ENCODE peak calls at places on chromosomes 2 and 18, in four cellular contexts. One of them, this sample, is unnamed.

GRCh38 chr18:77765468-77765867 is 515.8 kb downstream of the GALR1 start:
- DNase-seq in B cell: no peak
- DNase-seq in MCF 10A: peak; percentile 28
- DNase-seq in heart right ventricle: no peak
- DNase-seq in this sample: no peak

GRCh38 chr2:98518106-98518505 is 73.4 kb downstream of the INPP4A start:
- DNase-seq in heart right ventricle: peak; percentile 36
- DNase-seq in B cell: peak; percentile 56
- DNase-seq in MCF 10A: peak; percentile 20
- DNase-seq in this sample: peak; percentile 60

GRCh38 chr2:215210082-215210481 is 71.7 kb upstream of the ABCA12 start:
- DNase-seq in MCF 10A: no peak
- DNase-seq in heart right ventricle: no peak
- DNase-seq in B cell: no peak
- DNase-seq in this sample: no peak

GRCh38 chr2:199810422-199811250 is 40.4 kb downstream of the FTCDNL1 start:
- DNase-seq in heart right ventricle: no peak
- DNase-seq in B cell: no peak
- DNase-seq in MCF 10A: peak; percentile 8
- DNase-seq in this sample: no peak

GRCh38 chr2:35463805-35464596 is 891.6 kb upstream of the CRIM1 start:
- DNase-seq in MCF 10A: no peak
- DNase-seq in B cell: no peak
- DNase-seq in heart right ventricle: no peak
- DNase-seq in this sample: no peak

GRCh38 chr2:180010701-180011100 is 3.6 kb upstream of the CWC22 start:
- DNase-seq in heart right ventricle: no peak
- DNase-seq in MCF 10A: no peak
- DNase-seq in B cell: no peak
- DNase-seq in this sample: no peak

GRCh38 chr2:196220671-196221070 is 49.3 kb upstream of the STK17B start:
- DNase-seq in heart right ventricle: no peak
- DNase-seq in MCF 10A: no peak
- DNase-seq in B cell: no peak
- DNase-seq in this sample: no peak

GRCh38 chr2:233448220-233448559 is 93.9 kb downstream of the DGKD start:
- DNase-seq in heart right ventricle: no peak
- DNase-seq in B cell: no peak
- DNase-seq in MCF 10A: no peak
- DNase-seq in this sample: no peak

GRCh38 chr2:37877457-37878315 is 47.4 kb upstream of the RMDN2 start:
- DNase-seq in heart right ventricle: no peak
- DNase-seq in MCF 10A: peak; percentile 78
- DNase-seq in B cell: peak; percentile 31
- DNase-seq in this sample: peak; percentile 33

GRCh38 chr2:54666741-54667639 is 56.5 kb upstream of the EML6 start:
- DNase-seq in MCF 10A: no peak
- DNase-seq in heart right ventricle: peak; percentile 52
- DNase-seq in B cell: no peak
- DNase-seq in this sample: no peak

GRCh38 chr2:1990724-1991123 is 246.4 kb upstream of the PXDN start:
- DNase-seq in MCF 10A: peak; percentile 81
- DNase-seq in B cell: no peak
- DNase-seq in heart right ventricle: peak; percentile 33
- DNase-seq in this sample: no peak

GRCh38 chr2:232368311-232368731 is 10.2 kb upstream of the ALPP start:
- DNase-seq in heart right ventricle: no peak
- DNase-seq in B cell: no peak
- DNase-seq in MCF 10A: peak; percentile 27
- DNase-seq in this sample: no peak

GRCh38 chr2:165032559-165032958 is 77.2 kb upstream of the SLC38A11 start:
- DNase-seq in B cell: no peak
- DNase-seq in MCF 10A: no peak
- DNase-seq in heart right ventricle: no peak
- DNase-seq in this sample: no peak

GRCh38 chr2:63977904-63978303 is 41.3 kb downstream of the VPS54 start:
- DNase-seq in B cell: no peak
- DNase-seq in heart right ventricle: no peak
- DNase-seq in MCF 10A: no peak
- DNase-seq in this sample: peak; percentile 26

GRCh38 chr2:50952596-50952995 is 79.3 kb downstream of the NRXN1 start:
- DNase-seq in B cell: no peak
- DNase-seq in MCF 10A: peak; percentile 85
- DNase-seq in heart right ventricle: no peak
- DNase-seq in this sample: no peak

GRCh38 chr2:236507393-236508085 is 62.1 kb upstream of the ACKR3 start:
- DNase-seq in MCF 10A: no peak
- DNase-seq in heart right ventricle: peak; percentile 47
- DNase-seq in B cell: peak; percentile 76
- DNase-seq in this sample: peak; percentile 74

GRCh38 chr18:22667616-22668422 is 250.1 kb upstream of the CTAGE1 start:
- DNase-seq in MCF 10A: peak; percentile 85
- DNase-seq in B cell: no peak
- DNase-seq in heart right ventricle: no peak
- DNase-seq in this sample: peak; percentile 11

GRCh38 chr2:182103531-182103930 is 117.9 kb downstream of the PPP1R1C start:
- DNase-seq in B cell: no peak
- DNase-seq in MCF 10A: no peak
- DNase-seq in heart right ventricle: no peak
- DNase-seq in this sample: no peak

GRCh38 chr2:182098648-182099047 is 113.0 kb downstream of the PPP1R1C start:
- DNase-seq in B cell: no peak
- DNase-seq in heart right ventricle: no peak
- DNase-seq in MCF 10A: no peak
- DNase-seq in this sample: no peak

GRCh38 chr2:182097571-182097970 is 111.9 kb downstream of the PPP1R1C start:
- DNase-seq in B cell: no peak
- DNase-seq in heart right ventricle: no peak
- DNase-seq in MCF 10A: no peak
- DNase-seq in this sample: no peak

DNA sequence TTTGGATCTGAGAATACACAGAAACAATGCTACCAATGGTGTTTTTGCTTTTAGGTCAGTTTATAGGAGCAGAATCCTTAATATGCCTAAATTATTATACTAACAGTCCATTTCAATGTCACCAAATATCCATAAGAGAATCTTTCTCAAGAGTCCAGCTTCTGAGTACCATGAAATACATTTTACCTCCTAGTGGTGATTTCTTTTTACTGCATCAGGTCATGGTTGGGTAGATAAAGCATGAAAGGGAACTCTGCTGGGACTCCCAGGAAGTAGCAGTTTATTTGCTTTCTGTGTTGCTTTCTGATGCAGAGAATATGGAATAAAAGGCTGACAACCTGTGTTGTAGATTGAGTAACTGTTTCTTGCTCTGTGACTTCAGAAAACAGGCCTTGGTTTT is 115.6 kb downstream of the PPP1R1C start:
- DNase-seq in MCF 10A: peak; percentile 10
- DNase-seq in B cell: no peak
- DNase-seq in heart right ventricle: no peak
- DNase-seq in this sample: no peak
- TF ChIP-seq CTCF in MCF 10A: peak; percentile 22
- TF ChIP-seq CTCF in B cell: peak; percentile 15
- TF ChIP-seq CTCF in heart right ventricle: no peak
- TF ChIP-seq CTCF in this sample: no peak

GRCh38 chr2:47196499-47196898 is 41.4 kb upstream of the STPG4 start:
- DNase-seq in B cell: no peak
- DNase-seq in MCF 10A: no peak
- DNase-seq in heart right ventricle: no peak
- DNase-seq in this sample: no peak

GRCh38 chr2:47193607-47194006 is 38.5 kb upstream of the STPG4 start:
- DNase-seq in B cell: no peak
- DNase-seq in heart right ventricle: no peak
- DNase-seq in MCF 10A: no peak
- DNase-seq in this sample: no peak

GRCh38 chr2:47198985-47199451 is 43.9 kb upstream of the STPG4 start:
- DNase-seq in B cell: no peak
- DNase-seq in heart right ventricle: no peak
- DNase-seq in MCF 10A: peak; percentile 46
- DNase-seq in this sample: no peak

GRCh38 chr2:47194410-47194809 is 39.3 kb upstream of the STPG4 start:
- DNase-seq in MCF 10A: no peak
- DNase-seq in heart right ventricle: no peak
- DNase-seq in B cell: no peak
- DNase-seq in this sample: no peak

DNA sequence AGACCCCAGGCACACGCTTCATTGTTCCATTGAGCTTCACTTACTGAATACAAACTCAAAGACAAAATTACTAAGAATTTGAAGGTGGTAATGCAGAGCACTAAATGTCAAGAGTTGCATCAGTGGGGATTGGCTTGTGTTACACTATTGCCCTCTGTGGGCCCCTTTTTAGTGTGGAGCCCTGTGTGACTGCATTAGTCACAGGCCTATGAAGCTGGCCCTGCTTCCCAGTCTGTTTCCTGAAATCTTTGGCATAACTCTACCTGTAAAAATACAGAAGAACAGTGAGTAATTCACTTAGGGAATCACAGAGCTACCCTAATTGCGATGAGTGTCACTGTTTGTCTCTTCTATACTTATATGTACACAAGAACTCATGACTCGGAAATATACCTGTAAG is 40.0 kb upstream of the STPG4 start:
- DNase-seq in heart right ventricle: no peak
- DNase-seq in B cell: no peak
- DNase-seq in MCF 10A: peak; percentile 87
- DNase-seq in this sample: no peak
- TF ChIP-seq CTCF in heart right ventricle: peak; percentile 14
- TF ChIP-seq CTCF in B cell: no peak
- TF ChIP-seq CTCF in MCF 10A: no peak
- TF ChIP-seq CTCF in this sample: no peak

GRCh38 chr2:26522325-26523120 is 44.6 kb upstream of the OTOF start:
- DNase-seq in MCF 10A: no peak
- DNase-seq in heart right ventricle: no peak
- DNase-seq in B cell: no peak
- DNase-seq in this sample: no peak

GRCh38 chr2:26519396-26519991 is 41.6 kb upstream of the OTOF start:
- DNase-seq in B cell: no peak
- DNase-seq in MCF 10A: no peak
- DNase-seq in heart right ventricle: no peak
- DNase-seq in this sample: no peak

GRCh38 chr2:26520065-26520464 is 42.1 kb upstream of the OTOF start:
- DNase-seq in heart right ventricle: no peak
- DNase-seq in B cell: no peak
- DNase-seq in MCF 10A: no peak
- DNase-seq in this sample: no peak

GRCh38 chr2:26521913-26522180 is 43.9 kb upstream of the OTOF start:
- DNase-seq in MCF 10A: no peak
- DNase-seq in heart right ventricle: no peak
- DNase-seq in B cell: no peak
- DNase-seq in this sample: no peak

GRCh38 chr2:26521054-26521912 is 43.4 kb upstream of the OTOF start:
- DNase-seq in heart right ventricle: no peak
- DNase-seq in MCF 10A: peak; percentile 42
- DNase-seq in B cell: no peak
- DNase-seq in this sample: peak; percentile 50
- TF ChIP-seq CTCF in heart right ventricle: peak; percentile 22
- TF ChIP-seq CTCF in MCF 10A: peak; percentile 36
- TF ChIP-seq CTCF in B cell: no peak
- TF ChIP-seq CTCF in this sample: no peak

GRCh38 chr18:50218432-50219197 is 23.7 kb upstream of the MYO5B start:
- DNase-seq in heart right ventricle: no peak
- DNase-seq in MCF 10A: peak; percentile 53
- DNase-seq in B cell: peak; percentile 44
- DNase-seq in this sample: peak; percentile 62
- TF ChIP-seq CTCF in heart right ventricle: peak; percentile 37
- TF ChIP-seq CTCF in MCF 10A: peak; percentile 53
- TF ChIP-seq CTCF in B cell: peak; percentile 62
- TF ChIP-seq CTCF in this sample: peak; percentile 47

GRCh38 chr2:212970132-212970531 is 181.3 kb downstream of the IKZF2 start:
- DNase-seq in B cell: no peak
- DNase-seq in heart right ventricle: no peak
- DNase-seq in MCF 10A: no peak
- DNase-seq in this sample: no peak

GRCh38 chr2:212975333-212975732 is 176.1 kb downstream of the IKZF2 start:
- DNase-seq in MCF 10A: no peak
- DNase-seq in heart right ventricle: no peak
- DNase-seq in B cell: no peak
- DNase-seq in this sample: no peak

GRCh38 chr2:212974692-212975091 is 176.7 kb downstream of the IKZF2 start:
- DNase-seq in B cell: no peak
- DNase-seq in MCF 10A: peak; percentile 62
- DNase-seq in heart right ventricle: no peak
- DNase-seq in this sample: no peak

GRCh38 chr2:212977149-212977548 is 174.3 kb downstream of the IKZF2 start:
- DNase-seq in MCF 10A: no peak
- DNase-seq in heart right ventricle: no peak
- DNase-seq in B cell: no peak
- DNase-seq in this sample: no peak

DNA sequence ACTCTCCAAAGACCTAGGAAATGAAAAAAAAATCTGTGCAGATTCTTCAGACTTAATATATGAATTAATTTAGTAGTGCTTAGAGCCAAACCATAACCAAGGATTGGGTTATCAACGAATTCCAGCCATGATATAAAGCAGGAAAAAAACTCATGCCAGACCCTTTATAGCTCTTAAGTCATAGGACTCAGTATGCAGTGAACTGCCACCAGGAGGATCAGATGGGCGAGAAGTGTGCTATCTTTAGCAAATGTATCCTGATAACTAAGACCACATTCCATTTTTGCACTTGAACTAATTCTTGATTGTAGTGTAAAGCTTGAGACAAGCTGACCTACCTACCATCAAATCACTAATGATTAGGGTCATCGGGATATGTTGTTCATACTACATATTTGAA is 178.1 kb downstream of the IKZF2 start:
- DNase-seq in B cell: no peak
- DNase-seq in MCF 10A: no peak
- DNase-seq in heart right ventricle: no peak
- DNase-seq in this sample: no peak
- TF ChIP-seq CTCF in B cell: no peak
- TF ChIP-seq CTCF in MCF 10A: no peak
- TF ChIP-seq CTCF in heart right ventricle: peak; percentile 9
- TF ChIP-seq CTCF in this sample: no peak

GRCh38 chr2:144261966-144262365 is 258.0 kb downstream of the ZEB2 start:
- DNase-seq in B cell: no peak
- DNase-seq in MCF 10A: no peak
- DNase-seq in heart right ventricle: no peak
- DNase-seq in this sample: no peak
- TF ChIP-seq CTCF in B cell: no peak
- TF ChIP-seq CTCF in MCF 10A: no peak
- TF ChIP-seq CTCF in heart right ventricle: no peak
- TF ChIP-seq CTCF in this sample: no peak

GRCh38 chr2:10473121-10473756 is 25.1 kb upstream of the ODC1 start:
- DNase-seq in MCF 10A: no peak
- DNase-seq in B cell: no peak
- DNase-seq in heart right ventricle: no peak
- DNase-seq in this sample: no peak

GRCh38 chr2:10469955-10470568 is 21.9 kb upstream of the ODC1 start:
- DNase-seq in MCF 10A: no peak
- DNase-seq in heart right ventricle: no peak
- DNase-seq in B cell: no peak
- DNase-seq in this sample: no peak

GRCh38 chr2:10469301-10469700 is 21.2 kb upstream of the ODC1 start:
- DNase-seq in MCF 10A: no peak
- DNase-seq in B cell: no peak
- DNase-seq in heart right ventricle: no peak
- DNase-seq in this sample: no peak

GRCh38 chr2:10471046-10471571 is 23.0 kb upstream of the ODC1 start:
- DNase-seq in heart right ventricle: no peak
- DNase-seq in B cell: no peak
- DNase-seq in MCF 10A: no peak
- DNase-seq in this sample: no peak

GRCh38 chr2:10471956-10472355 is 23.8 kb upstream of the ODC1 start:
- DNase-seq in heart right ventricle: no peak
- DNase-seq in MCF 10A: no peak
- DNase-seq in B cell: no peak
- DNase-seq in this sample: no peak
- TF ChIP-seq CTCF in heart right ventricle: no peak
- TF ChIP-seq CTCF in MCF 10A: no peak
- TF ChIP-seq CTCF in B cell: no peak
- TF ChIP-seq CTCF in this sample: no peak